ENCODE peak calls at places on chromosomes 3 and 15, in four cellular contexts. One of them, this sample, is unnamed.

GRCh38 chr15:81981888-81982287 is 63.9 kb downstream of the MEX3B start:
- DNase-seq in HCT116: no peak
- DNase-seq in SK-N-SH: no peak
- DNase-seq in K562: no peak
- DNase-seq in this sample: no peak

GRCh38 chr3:8972614-8973013 is 9.3 kb upstream of the RAD18 start:
- DNase-seq in HCT116: no peak
- DNase-seq in SK-N-SH: no peak
- DNase-seq in K562: peak; percentile 93
- DNase-seq in this sample: peak; percentile 20

GRCh38 chr15:28921925-28922711 is 36.3 kb downstream of the APBA2 start:
- DNase-seq in SK-N-SH: no peak
- DNase-seq in K562: peak; percentile 44
- DNase-seq in HCT116: no peak
- DNase-seq in this sample: no peak

GRCh38 chr3:53566450-53567145 is 72.2 kb downstream of the CACNA1D start:
- DNase-seq in K562: no peak
- DNase-seq in HCT116: no peak
- DNase-seq in SK-N-SH: no peak
- DNase-seq in this sample: no peak

GRCh38 chr3:19399356-19399755 is 251.0 kb downstream of the KCNH8 start:
- DNase-seq in K562: no peak
- DNase-seq in SK-N-SH: no peak
- DNase-seq in HCT116: no peak
- DNase-seq in this sample: no peak

GRCh38 chr3:123758081-123758564 is 126.0 kb downstream of the MYLK start:
- DNase-seq in HCT116: no peak
- DNase-seq in K562: no peak
- DNase-seq in SK-N-SH: no peak
- DNase-seq in this sample: peak; percentile 89

GRCh38 chr3:193774272-193774915 is 181.4 kb downstream of the OPA1 start:
- DNase-seq in K562: no peak
- DNase-seq in HCT116: no peak
- DNase-seq in SK-N-SH: no peak
- DNase-seq in this sample: no peak

GRCh38 chr15:25850154-25851111 is 12.7 kb downstream of the ATP10A start:
- DNase-seq in HCT116: no peak
- DNase-seq in SK-N-SH: peak; percentile 67
- DNase-seq in K562: peak; percentile 73
- DNase-seq in this sample: peak; percentile 74

GRCh38 chr3:120425877-120426276 is 24.9 kb downstream of the FSTL1 start:
- DNase-seq in HCT116: no peak
- DNase-seq in SK-N-SH: peak; percentile 26
- DNase-seq in K562: no peak
- DNase-seq in this sample: no peak

GRCh38 chr3:71585891-71586809 is 2.6 kb upstream of the FOXP1 start:
- DNase-seq in SK-N-SH: peak; percentile 29
- DNase-seq in K562: peak; percentile 16
- DNase-seq in HCT116: peak; percentile 6
- DNase-seq in this sample: no peak

GRCh38 chr15:53974813-53975212 is 3.4 kb upstream of the UNC13C start:
- DNase-seq in SK-N-SH: no peak
- DNase-seq in HCT116: no peak
- DNase-seq in K562: no peak
- DNase-seq in this sample: no peak

GRCh38 chr3:99505200-99505599 is 133.2 kb upstream of the COL8A1 start:
- DNase-seq in K562: no peak
- DNase-seq in HCT116: no peak
- DNase-seq in SK-N-SH: no peak
- DNase-seq in this sample: no peak

GRCh38 chr3:168040624-168041208 is 55.0 kb downstream of the GOLIM4 start:
- DNase-seq in HCT116: peak; percentile 32
- DNase-seq in SK-N-SH: peak; percentile 36
- DNase-seq in K562: peak; percentile 23
- DNase-seq in this sample: peak; percentile 49

GRCh38 chr3:197256836-197257444 is 41.5 kb downstream of the DLG1 start:
- DNase-seq in HCT116: peak; percentile 39
- DNase-seq in SK-N-SH: peak; percentile 5
- DNase-seq in K562: peak; percentile 16
- DNase-seq in this sample: peak; percentile 41

GRCh38 chr15:80991446-80991845 is 1.8 kb upstream of the MESD start:
- DNase-seq in K562: peak; percentile 66
- DNase-seq in HCT116: no peak
- DNase-seq in SK-N-SH: no peak
- DNase-seq in this sample: no peak

GRCh38 chr15:39860200-39860599 is 59.9 kb downstream of the GPR176 start:
- DNase-seq in SK-N-SH: no peak
- DNase-seq in K562: no peak
- DNase-seq in HCT116: no peak
- DNase-seq in this sample: no peak

GRCh38 chr3:120450261-120450913 is 405 bp downstream of the FSTL1 start:
- DNase-seq in SK-N-SH: no peak
- DNase-seq in K562: no peak
- DNase-seq in HCT116: no peak
- DNase-seq in this sample: no peak

GRCh38 chr15:90603893-90604292 is 74.2 kb downstream of the CRTC3 start:
- DNase-seq in SK-N-SH: no peak
- DNase-seq in HCT116: no peak
- DNase-seq in K562: no peak
- DNase-seq in this sample: no peak

GRCh38 chr15:45101749-45102148 is 12.2 kb downstream of the DUOX2 start:
- DNase-seq in HCT116: no peak
- DNase-seq in SK-N-SH: no peak
- DNase-seq in K562: no peak
- DNase-seq in this sample: no peak

GRCh38 chr3:172464306-172464705 is 16.1 kb upstream of the GHSR start:
- DNase-seq in K562: no peak
- DNase-seq in HCT116: no peak
- DNase-seq in SK-N-SH: no peak
- DNase-seq in this sample: no peak

GRCh38 chr15:32837935-32838334 is 120.1 kb downstream of the GREM1 start:
- DNase-seq in K562: no peak
- DNase-seq in HCT116: no peak
- DNase-seq in SK-N-SH: no peak
- DNase-seq in this sample: no peak

GRCh38 chr15:84811151-84811550 is 6.0 kb upstream of the ALPK3 start:
- DNase-seq in SK-N-SH: no peak
- DNase-seq in K562: no peak
- DNase-seq in HCT116: no peak
- DNase-seq in this sample: no peak

GRCh38 chr15:82643992-82644391 is 3.2 kb downstream of the CPEB1 start:
- DNase-seq in SK-N-SH: no peak
- DNase-seq in K562: peak; percentile 76
- DNase-seq in HCT116: no peak
- DNase-seq in this sample: no peak

GRCh38 chr3:95715137-95715536 is 1099.3 kb upstream of the EPHA6 start:
- DNase-seq in HCT116: no peak
- DNase-seq in K562: no peak
- DNase-seq in SK-N-SH: no peak
- DNase-seq in this sample: no peak

GRCh38 chr15:22954798-22955543 is 25.2 kb downstream of the CYFIP1 start:
- DNase-seq in HCT116: no peak
- DNase-seq in SK-N-SH: no peak
- DNase-seq in K562: no peak
- DNase-seq in this sample: peak; percentile 29

GRCh38 chr3:16907245-16907644 is 22.5 kb downstream of the PLCL2 start:
- DNase-seq in K562: peak; percentile 16
- DNase-seq in SK-N-SH: no peak
- DNase-seq in HCT116: no peak
- DNase-seq in this sample: no peak

GRCh38 chr15:35061171-35062163 is 23.6 kb downstream of the NANOGP8 start:
- DNase-seq in HCT116: no peak
- DNase-seq in SK-N-SH: no peak
- DNase-seq in K562: no peak
- DNase-seq in this sample: no peak

GRCh38 chr15:44471885-44472284 is 44.5 kb downstream of the CTDSPL2 start:
- DNase-seq in SK-N-SH: no peak
- DNase-seq in HCT116: no peak
- DNase-seq in K562: no peak
- DNase-seq in this sample: no peak

GRCh38 chr15:65646486-65646885 is 24.7 kb downstream of the SLC24A1 start:
- DNase-seq in K562: no peak
- DNase-seq in SK-N-SH: no peak
- DNase-seq in HCT116: no peak
- DNase-seq in this sample: no peak
- TF ChIP-seq ELF1 in K562: no peak
- TF ChIP-seq ELF1 in SK-N-SH: no peak
- TF ChIP-seq ELF1 in HCT116: no peak
- TF ChIP-seq ELF1 in this sample: no peak

DNA sequence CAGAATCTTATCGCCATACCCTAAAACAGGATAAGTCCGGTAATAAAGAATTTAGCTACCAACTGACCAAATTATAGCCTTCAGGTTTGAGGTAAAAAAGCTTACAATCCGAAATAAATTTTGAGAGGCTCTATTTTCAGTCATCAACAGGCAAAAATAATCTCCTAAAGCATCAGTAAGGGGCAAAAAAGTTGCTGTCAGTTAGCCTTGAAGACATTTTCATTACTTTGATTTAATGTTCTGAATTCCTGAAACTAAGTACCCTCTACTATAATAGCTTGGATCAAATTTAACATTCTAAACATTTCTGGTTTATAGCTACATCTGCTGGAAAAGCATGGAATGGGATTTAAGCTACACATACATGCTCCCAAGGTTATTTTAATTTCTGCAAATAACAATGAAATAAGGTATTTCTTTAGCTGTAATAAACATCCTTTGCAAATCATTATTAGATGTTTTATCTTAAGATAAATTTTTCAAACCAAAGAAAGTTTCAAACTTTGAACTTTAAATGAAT is 245.5 kb downstream of the ULK4 start:
- DNase-seq in HCT116: no peak
- DNase-seq in K562: no peak
- DNase-seq in SK-N-SH: peak; percentile 30
- DNase-seq in this sample: no peak
- TF ChIP-seq ELF1 in HCT116: no peak
- TF ChIP-seq ELF1 in K562: no peak
- TF ChIP-seq ELF1 in SK-N-SH: no peak
- TF ChIP-seq ELF1 in this sample: no peak

GRCh38 chr15:78618064-78618463 is 2.7 kb downstream of the CHRNA3 start:
- DNase-seq in K562: no peak
- DNase-seq in HCT116: no peak
- DNase-seq in SK-N-SH: no peak
- DNase-seq in this sample: no peak
- TF ChIP-seq ELF1 in K562: no peak
- TF ChIP-seq ELF1 in HCT116: no peak
- TF ChIP-seq ELF1 in SK-N-SH: no peak
- TF ChIP-seq ELF1 in this sample: no peak

GRCh38 chr3:97575742-97576141 is 188.8 kb upstream of the ARL6 start:
- DNase-seq in K562: no peak
- DNase-seq in HCT116: no peak
- DNase-seq in SK-N-SH: no peak
- DNase-seq in this sample: no peak

GRCh38 chr3:97576221-97576620 is 188.3 kb upstream of the ARL6 start:
- DNase-seq in SK-N-SH: no peak
- DNase-seq in HCT116: no peak
- DNase-seq in K562: no peak
- DNase-seq in this sample: no peak

DNA sequence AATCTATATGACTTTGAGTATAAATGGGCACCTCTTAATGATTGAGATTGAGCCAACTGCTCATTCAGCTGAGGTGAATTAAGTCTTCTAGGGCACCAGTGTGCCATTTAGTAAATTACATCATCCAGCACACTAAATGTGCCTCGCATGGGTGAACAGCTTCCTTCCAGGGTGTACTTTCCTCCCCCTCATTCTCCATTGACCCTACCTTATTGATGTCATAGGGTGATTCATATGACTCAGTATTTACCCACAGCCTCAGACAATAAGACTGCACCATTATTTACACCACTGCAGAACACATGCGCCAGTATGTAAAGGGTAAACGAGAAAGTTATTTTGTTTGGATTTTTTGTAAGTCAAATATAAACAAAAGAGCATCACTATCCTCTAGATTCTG is 185.2 kb upstream of the ARL6 start:
- DNase-seq in K562: no peak
- DNase-seq in SK-N-SH: no peak
- DNase-seq in HCT116: no peak
- DNase-seq in this sample: no peak
- TF ChIP-seq ELF1 in K562: no peak
- TF ChIP-seq ELF1 in SK-N-SH: no peak
- TF ChIP-seq ELF1 in HCT116: no peak
- TF ChIP-seq ELF1 in this sample: no peak

GRCh38 chr3:38562467-38562925 is 66.4 kb downstream of the EXOG start:
- DNase-seq in SK-N-SH: no peak
- DNase-seq in HCT116: no peak
- DNase-seq in K562: no peak
- DNase-seq in this sample: no peak

GRCh38 chr3:38563070-38563901 is 67.1 kb downstream of the EXOG start:
- DNase-seq in HCT116: no peak
- DNase-seq in K562: no peak
- DNase-seq in SK-N-SH: no peak
- DNase-seq in this sample: no peak

GRCh38 chr3:38565339-38566214 is 69.4 kb downstream of the EXOG start:
- DNase-seq in HCT116: no peak
- DNase-seq in SK-N-SH: no peak
- DNase-seq in K562: no peak
- DNase-seq in this sample: no peak

GRCh38 chr3:38566215-38566528 is 70.0 kb downstream of the EXOG start:
- DNase-seq in HCT116: no peak
- DNase-seq in K562: no peak
- DNase-seq in SK-N-SH: no peak
- DNase-seq in this sample: no peak

GRCh38 chr3:38564631-38565338 is 68.6 kb downstream of the EXOG start:
- DNase-seq in K562: no peak
- DNase-seq in SK-N-SH: no peak
- DNase-seq in HCT116: no peak
- DNase-seq in this sample: no peak
- TF ChIP-seq ELF1 in K562: no peak
- TF ChIP-seq ELF1 in SK-N-SH: no peak
- TF ChIP-seq ELF1 in HCT116: no peak
- TF ChIP-seq ELF1 in this sample: no peak

This sample was measured in HepG2.